ENCODE peak calls at places on chromosomes 3 and 15, in eight cellular contexts. M is A549, H is fibroblast of the aortic adventitia, U is lower lobe of right lung, A is upper lobe of left lung, S is vagina, V is mucosa of descending colon, L is brain microvascular endothelial cell. X is an unnamed sample.

GRCh38 chr3:184652465-184652864 is 59.4 kb downstream of the MAGEF1 start:
- DNase-seq in A (no peak), M (no peak), U (no peak), S (no peak), H (no peak), V (no peak), L (no peak), X (no peak)

GRCh38 chr3:170585937-170586310 is at the start of gene SLC7A14:
- DNase-seq in L (peak), V (no peak), A (no peak), U (no peak), H (no peak), S (no peak), M (no peak), X (no peak)

GRCh38 chr15:66080791-66081475 is 172.6 kb downstream of the MEGF11 start:
- DNase-seq in H (peak), M (peak), S (no peak), V (peak), U (no peak), L (peak), A (no peak), X (peak)

GRCh38 chr3:197498499-197499241 is 57.1 kb downstream of the BDH1 start:
- DNase-seq in M (no peak), H (no peak), V (peak), U (no peak), S (no peak), A (no peak), L (no peak), X (no peak)

GRCh38 chr3:105359098-105359762 is 7.5 kb upstream of the ALCAM start:
- DNase-seq in U (no peak), M (no peak), S (no peak), H (peak), L (peak), A (no peak), V (no peak), X (no peak)

GRCh38 chr3:190491533-190492054 is 22.3 kb upstream of the IL1RAP start:
- DNase-seq in S (no peak), L (no peak), M (no peak), U (no peak), H (no peak), V (no peak), A (no peak), X (no peak)

GRCh38 chr15:62472616-62473299 is 307.7 kb upstream of the C2CD4B start:
- DNase-seq in A (no peak), M (no peak), U (no peak), S (no peak), L (no peak), V (peak), H (no peak), X (no peak)

GRCh38 chr3:14890470-14890869 is 56.9 kb upstream of the NR2C2 start:
- DNase-seq in M (no peak), V (no peak), S (no peak), L (no peak), A (no peak), U (no peak), H (no peak), X (no peak)

GRCh38 chr3:189267981-189268613 is 96.3 kb downstream of the TPRG1 start:
- DNase-seq in V (no peak), U (no peak), M (peak), S (no peak), H (peak), A (no peak), L (no peak), X (no peak)

GRCh38 chr3:41808618-41809017 is 153.3 kb downstream of the ULK4 start:
- DNase-seq in V (no peak), H (no peak), L (no peak), S (no peak), A (peak), U (no peak), M (no peak), X (no peak)

GRCh38 chr15:49887604-49888340 is 231.3 kb downstream of the ATP8B4 start:
- DNase-seq in A (no peak), H (peak), M (no peak), S (no peak), V (no peak), L (no peak), U (no peak), X (no peak)

GRCh38 chr3:190238871-190239270 is 83.4 kb downstream of the CLDN1 start:
- DNase-seq in S (no peak), V (no peak), A (no peak), H (no peak), U (no peak), M (no peak), L (no peak), X (no peak)

GRCh38 chr3:125374996-125375941 is at the start of gene ZNF148:
- DNase-seq in A (peak), M (peak), H (peak), L (peak), V (peak), S (no peak), U (peak), X (peak)

GRCh38 chr3:16048435-16049318 is 125.8 kb upstream of the GALNT15 start:
- DNase-seq in U (no peak), A (peak), H (peak), M (peak), V (no peak), S (no peak), L (peak), X (peak)

GRCh38 chr3:171976526-171976925 is 62.9 kb upstream of the FNDC3B start:
- DNase-seq in S (no peak), M (no peak), V (no peak), L (peak), A (no peak), U (no peak), H (peak), X (no peak)

GRCh38 chr15:69141286-69141701 is 19.1 kb upstream of the GLCE start:
- DNase-seq in L (no peak), S (no peak), U (no peak), M (peak), V (no peak), A (no peak), H (no peak), X (no peak)

GRCh38 chr3:114362815-114363214 is 69.0 kb downstream of the TIGIT start:
- DNase-seq in V (no peak), M (peak), U (no peak), A (no peak), H (peak), S (no peak), L (no peak), X (peak)

GRCh38 chr15:85899927-85900326 is 105.2 kb upstream of the KLHL25 start:
- DNase-seq in L (no peak), M (no peak), A (no peak), S (no peak), H (no peak), V (no peak), U (no peak), X (no peak)

GRCh38 chr3:187491371-187491770 is 123.2 kb downstream of the RTP4 start:
- DNase-seq in V (no peak), H (no peak), L (no peak), M (no peak), S (no peak), U (no peak), A (no peak), X (peak)

GRCh38 chr15:100856847-100857246 is 22.8 kb upstream of the ALDH1A3 start:
- DNase-seq in H (no peak), A (no peak), V (no peak), S (no peak), M (no peak), L (no peak), U (no peak), X (no peak)

GRCh38 chr15:64209680-64210334 is 47.0 kb upstream of the PPIB start:
- DNase-seq in A (no peak), U (no peak), L (peak), M (peak), V (no peak), S (no peak), H (peak), X (peak)

GRCh38 chr3:193148678-193149473 is 92.1 kb upstream of the PLAAT1 start:
- DNase-seq in S (no peak), A (no peak), M (no peak), U (no peak), H (peak), L (no peak), V (no peak), X (no peak)

GRCh38 chr3:127069814-127070440 is 87.0 kb downstream of the PLXNA1 start:
- DNase-seq in H (no peak), S (no peak), V (no peak), U (peak), A (no peak), L (no peak), M (no peak), X (no peak)

GRCh38 chr3:32238027-32238815 is at the start of gene CMTM8:
- DNase-seq in L (no peak), V (peak), S (no peak), A (peak), U (peak), M (peak), H (no peak), X (no peak)

GRCh38 chr3:32241100-32241499 is 2.6 kb downstream of the CMTM8 start:
- DNase-seq in M (no peak), U (no peak), L (no peak), A (no peak), H (no peak), S (no peak), V (no peak), X (no peak)

GRCh38 chr3:32238816-32239637 is 547 bp downstream of the CMTM8 start:
- DNase-seq in S (no peak), H (peak), V (peak), L (no peak), U (peak), M (peak), A (peak), X (no peak)

GRCh38 chr3:32237670-32238026 is 832 bp upstream of the CMTM8 start:
- DNase-seq in M (no peak), U (no peak), H (no peak), L (no peak), S (no peak), A (no peak), V (no peak), X (no peak)

DNA sequence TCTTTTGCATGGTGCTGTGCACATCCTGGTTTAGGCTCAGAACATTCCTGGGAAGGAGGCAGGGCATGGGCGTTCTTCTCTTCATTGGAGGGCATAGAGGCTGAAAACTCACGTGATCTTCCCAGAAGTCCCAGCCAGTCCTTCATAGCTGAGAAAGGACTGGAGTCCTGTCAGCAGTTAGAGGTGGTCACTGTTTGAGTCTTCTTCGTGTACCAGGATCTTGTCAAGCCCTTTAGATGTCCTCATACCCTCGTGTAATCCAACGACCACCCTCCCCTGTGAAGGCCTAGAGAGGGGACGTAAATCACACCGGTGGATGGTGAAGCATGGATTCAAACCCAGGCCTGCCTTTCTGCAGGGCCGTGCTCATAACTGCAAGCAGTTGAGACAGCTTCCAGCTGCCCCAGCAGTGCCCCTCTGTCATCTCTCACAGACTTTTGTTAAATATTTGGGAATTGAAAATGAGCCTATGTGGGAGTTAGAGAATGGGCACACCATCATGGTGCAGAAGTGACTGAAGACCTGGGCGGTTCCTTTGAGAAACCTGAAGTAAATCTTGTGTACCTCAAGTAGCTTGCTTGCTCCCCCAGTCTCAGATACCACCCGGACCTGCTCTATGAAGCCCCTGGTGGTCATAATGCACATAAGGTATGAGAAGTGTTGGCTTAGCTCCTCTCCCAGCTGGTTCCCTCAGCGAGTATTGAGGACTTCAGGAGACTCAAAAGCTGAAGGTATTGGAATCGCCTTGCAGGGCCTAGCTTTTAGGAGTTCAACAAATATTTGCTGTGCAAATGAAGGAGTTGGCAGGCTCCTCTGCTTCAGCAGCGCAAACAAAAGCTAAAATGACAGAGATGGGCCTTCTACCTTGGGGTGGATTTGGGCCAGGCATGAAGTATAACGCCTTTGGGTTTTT is 1.4 kb downstream of the CMTM8 start:
- DNase-seq in V (no peak), A (peak), S (no peak), U (no peak), H (no peak), L (no peak), M (peak), X (peak)
- TF ChIP-seq CTCF in V (no peak), A (peak), S (no peak), U (peak), H (peak), L (peak), M (peak), X (peak)

GRCh38 chr3:149375824-149376196 is 1.6 kb downstream of the TM4SF1 start:
- DNase-seq in V (no peak), M (no peak), S (no peak), L (no peak), U (no peak), A (no peak), H (no peak), X (no peak)

GRCh38 chr3:149375164-149375823 is 2.2 kb downstream of the TM4SF1 start:
- DNase-seq in H (no peak), L (peak), M (no peak), A (no peak), U (no peak), V (no peak), S (no peak), X (no peak)

GRCh38 chr3:149378420-149379388 is 1.3 kb upstream of the TM4SF1 start:
- DNase-seq in M (no peak), A (no peak), V (no peak), H (no peak), L (no peak), U (no peak), S (no peak), X (no peak)

GRCh38 chr3:149377408-149378111 is at the start of gene TM4SF1:
- DNase-seq in L (peak), S (no peak), V (peak), A (peak), M (peak), U (peak), H (peak), X (peak)

DNA sequence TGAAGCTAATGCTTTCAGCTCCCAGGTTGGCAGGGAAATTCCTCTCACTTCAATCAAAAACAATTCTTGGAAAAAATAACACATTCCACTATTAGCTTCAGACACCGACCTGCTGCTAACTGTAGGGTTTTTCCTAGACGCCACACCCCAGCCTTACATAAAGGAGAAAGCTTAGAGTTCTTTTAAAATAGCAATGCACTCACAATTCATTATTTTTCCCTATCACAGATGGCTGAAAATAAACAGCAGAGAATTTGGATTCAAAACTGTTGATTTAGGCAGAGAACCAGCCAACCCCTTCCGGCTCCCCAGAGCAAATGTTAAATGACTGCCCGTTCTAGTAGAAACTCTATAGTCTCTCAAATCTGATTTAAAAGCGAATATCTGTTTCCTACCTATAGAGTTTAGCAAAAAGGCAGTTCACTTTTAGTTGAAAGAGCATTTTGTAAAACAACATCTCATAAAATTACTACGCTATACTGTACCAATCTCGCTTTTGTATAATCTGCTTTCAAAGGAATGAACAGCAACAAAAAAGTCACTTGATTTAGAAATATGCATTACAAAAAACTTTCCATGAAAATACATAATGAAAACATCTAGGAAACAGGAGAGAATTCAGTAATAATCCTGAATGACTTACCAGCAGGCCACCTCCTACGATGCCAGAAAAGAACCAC is 581 bp downstream of the TM4SF1 start:
- DNase-seq in S (no peak), A (no peak), M (no peak), U (no peak), V (no peak), H (peak), L (no peak), X (no peak)
- H3K4me3 ChIP-seq in S (peak), A (peak), M (peak), U (peak), V (peak), H (peak), L (peak), X (peak)

GRCh38 chr3:12286927-12287726 is 1.7 kb upstream of the PPARG start:
- DNase-seq in S (no peak), M (no peak), V (peak), H (peak), L (no peak), U (peak), A (no peak), X (no peak)
- TF ChIP-seq CTCF in S (no peak), M (no peak), V (no peak), H (peak), L (peak), U (no peak), A (no peak), X (peak)

DNA sequence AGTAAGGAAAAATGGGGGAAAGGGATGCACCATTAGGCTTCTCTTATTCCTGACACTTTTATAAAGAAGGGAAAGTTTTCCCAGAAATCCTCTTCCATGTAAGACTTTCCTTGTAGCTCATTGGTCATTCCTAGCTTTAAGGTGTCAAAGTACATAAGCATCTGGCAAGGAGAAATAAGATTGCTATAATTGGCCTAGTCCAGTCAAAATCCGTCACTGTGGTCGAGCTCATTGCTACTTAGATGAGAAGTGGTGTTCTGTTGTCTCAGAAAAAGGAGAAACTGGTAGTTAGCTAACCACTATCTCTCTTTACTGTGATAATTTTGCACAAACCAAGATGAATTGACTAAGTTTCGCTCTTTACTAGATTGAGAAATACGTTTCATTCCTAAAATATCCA is 370.1 kb downstream of the CNTN4 start:
- DNase-seq in S (no peak), U (no peak), L (no peak), V (no peak), M (no peak), A (no peak), H (no peak), X (no peak)
- H3K4me3 ChIP-seq in S (no peak), U (no peak), L (no peak), V (no peak), M (no peak), A (no peak), H (no peak), X (no peak)